ENCODE peak calls at places on chromosomes 11 and 22, in ten cellular contexts. One of them, this sample, is unnamed.

GRCh38 chr11:62353841-62354240 is 16.6 kb downstream of the ASRGL1 start:
- DNase-seq in activated B cell treated with CpG ODN at 0.5 μM for 24 hours: no peak
- DNase-seq in IMR-90: no peak
- DNase-seq in BE2C: no peak
- DNase-seq in MM.1S: no peak
- DNase-seq in transverse colon: no peak
- DNase-seq in thoracic aorta: no peak
- DNase-seq in heart left ventricle: no peak
- DNase-seq in tibial artery: no peak
- DNase-seq in HFFc6: no peak
- DNase-seq in this sample: no peak

GRCh38 chr11:105298630-105299029 is 159.1 kb upstream of the CARD18 start:
- DNase-seq in BE2C: no peak
- DNase-seq in tibial artery: no peak
- DNase-seq in heart left ventricle: no peak
- DNase-seq in transverse colon: no peak
- DNase-seq in activated B cell treated with CpG ODN at 0.5 μM for 24 hours: no peak
- DNase-seq in thoracic aorta: no peak
- DNase-seq in IMR-90: peak
- DNase-seq in HFFc6: peak
- DNase-seq in MM.1S: no peak
- DNase-seq in this sample: no peak

GRCh38 chr11:119778391-119779194 is 49.6 kb upstream of the NECTIN1 start:
- DNase-seq in transverse colon: no peak
- DNase-seq in thoracic aorta: no peak
- DNase-seq in HFFc6: no peak
- DNase-seq in heart left ventricle: no peak
- DNase-seq in tibial artery: no peak
- DNase-seq in BE2C: no peak
- DNase-seq in activated B cell treated with CpG ODN at 0.5 μM for 24 hours: no peak
- DNase-seq in MM.1S: no peak
- DNase-seq in IMR-90: no peak
- DNase-seq in this sample: no peak

GRCh38 chr22:46596819-46597218 is 23.4 kb upstream of the GRAMD4 start:
- DNase-seq in HFFc6: no peak
- DNase-seq in MM.1S: no peak
- DNase-seq in activated B cell treated with CpG ODN at 0.5 μM for 24 hours: no peak
- DNase-seq in tibial artery: no peak
- DNase-seq in BE2C: no peak
- DNase-seq in transverse colon: peak
- DNase-seq in IMR-90: no peak
- DNase-seq in heart left ventricle: no peak
- DNase-seq in thoracic aorta: no peak
- DNase-seq in this sample: no peak

GRCh38 chr11:1829039-1829820 is 5.6 kb upstream of the SYT8 start:
- DNase-seq in heart left ventricle: no peak
- DNase-seq in BE2C: no peak
- DNase-seq in thoracic aorta: no peak
- DNase-seq in tibial artery: no peak
- DNase-seq in HFFc6: peak
- DNase-seq in MM.1S: no peak
- DNase-seq in IMR-90: peak
- DNase-seq in transverse colon: no peak
- DNase-seq in activated B cell treated with CpG ODN at 0.5 μM for 24 hours: no peak
- DNase-seq in this sample: no peak

GRCh38 chr22:35912668-35913067 is 116.0 kb downstream of the RBFOX2 start:
- DNase-seq in IMR-90: no peak
- DNase-seq in BE2C: no peak
- DNase-seq in heart left ventricle: no peak
- DNase-seq in transverse colon: no peak
- DNase-seq in MM.1S: peak
- DNase-seq in thoracic aorta: no peak
- DNase-seq in tibial artery: no peak
- DNase-seq in HFFc6: no peak
- DNase-seq in activated B cell treated with CpG ODN at 0.5 μM for 24 hours: no peak
- DNase-seq in this sample: no peak

GRCh38 chr11:57438345-57439280 is 11.7 kb upstream of the SLC43A3 start:
- DNase-seq in activated B cell treated with CpG ODN at 0.5 μM for 24 hours: no peak
- DNase-seq in heart left ventricle: peak
- DNase-seq in IMR-90: no peak
- DNase-seq in thoracic aorta: no peak
- DNase-seq in BE2C: no peak
- DNase-seq in transverse colon: no peak
- DNase-seq in tibial artery: no peak
- DNase-seq in MM.1S: no peak
- DNase-seq in HFFc6: no peak
- DNase-seq in this sample: no peak

GRCh38 chr11:76408171-76408965 is 27.2 kb downstream of the GVQW3 start:
- DNase-seq in HFFc6: no peak
- DNase-seq in BE2C: peak
- DNase-seq in IMR-90: no peak
- DNase-seq in thoracic aorta: no peak
- DNase-seq in transverse colon: no peak
- DNase-seq in MM.1S: no peak
- DNase-seq in heart left ventricle: no peak
- DNase-seq in tibial artery: no peak
- DNase-seq in activated B cell treated with CpG ODN at 0.5 μM for 24 hours: no peak
- DNase-seq in this sample: no peak

GRCh38 chr11:35288311-35288710 is 131.0 kb downstream of the SLC1A2 start:
- DNase-seq in heart left ventricle: no peak
- DNase-seq in MM.1S: no peak
- DNase-seq in transverse colon: no peak
- DNase-seq in HFFc6: no peak
- DNase-seq in IMR-90: no peak
- DNase-seq in activated B cell treated with CpG ODN at 0.5 μM for 24 hours: no peak
- DNase-seq in BE2C: no peak
- DNase-seq in thoracic aorta: no peak
- DNase-seq in tibial artery: no peak
- DNase-seq in this sample: no peak

GRCh38 chr11:2240834-2241233 is 29.6 kb downstream of the ASCL2 start:
- DNase-seq in BE2C: no peak
- DNase-seq in transverse colon: no peak
- DNase-seq in HFFc6: no peak
- DNase-seq in IMR-90: no peak
- DNase-seq in thoracic aorta: no peak
- DNase-seq in tibial artery: no peak
- DNase-seq in heart left ventricle: no peak
- DNase-seq in activated B cell treated with CpG ODN at 0.5 μM for 24 hours: no peak
- DNase-seq in MM.1S: no peak
- DNase-seq in this sample: no peak

GRCh38 chr22:33606495-33606894 is 313.8 kb downstream of the LARGE1 start:
- DNase-seq in transverse colon: no peak
- DNase-seq in HFFc6: no peak
- DNase-seq in thoracic aorta: no peak
- DNase-seq in BE2C: no peak
- DNase-seq in activated B cell treated with CpG ODN at 0.5 μM for 24 hours: no peak
- DNase-seq in heart left ventricle: no peak
- DNase-seq in IMR-90: no peak
- DNase-seq in tibial artery: no peak
- DNase-seq in MM.1S: no peak
- DNase-seq in this sample: no peak

GRCh38 chr11:111718436-111719325 is 47.5 kb downstream of the PPP2R1B start:
- DNase-seq in MM.1S: no peak
- DNase-seq in activated B cell treated with CpG ODN at 0.5 μM for 24 hours: no peak
- DNase-seq in heart left ventricle: no peak
- DNase-seq in IMR-90: peak
- DNase-seq in transverse colon: peak
- DNase-seq in tibial artery: no peak
- DNase-seq in HFFc6: peak
- DNase-seq in thoracic aorta: no peak
- DNase-seq in BE2C: no peak
- DNase-seq in this sample: no peak

GRCh38 chr22:39942433-39943213 is 17.6 kb upstream of the TMA7B start:
- DNase-seq in activated B cell treated with CpG ODN at 0.5 μM for 24 hours: no peak
- DNase-seq in transverse colon: no peak
- DNase-seq in IMR-90: no peak
- DNase-seq in tibial artery: no peak
- DNase-seq in BE2C: no peak
- DNase-seq in heart left ventricle: no peak
- DNase-seq in thoracic aorta: no peak
- DNase-seq in HFFc6: no peak
- DNase-seq in MM.1S: no peak
- DNase-seq in this sample: peak

GRCh38 chr11:79092791-79093313 is 348.0 kb downstream of the TENM4 start:
- DNase-seq in IMR-90: peak
- DNase-seq in tibial artery: no peak
- DNase-seq in activated B cell treated with CpG ODN at 0.5 μM for 24 hours: no peak
- DNase-seq in BE2C: peak
- DNase-seq in HFFc6: peak
- DNase-seq in thoracic aorta: no peak
- DNase-seq in MM.1S: no peak
- DNase-seq in transverse colon: no peak
- DNase-seq in heart left ventricle: no peak
- DNase-seq in this sample: peak

GRCh38 chr11:114832532-114833125 is 154.3 kb downstream of the NXPE2 start:
- DNase-seq in heart left ventricle: no peak
- DNase-seq in activated B cell treated with CpG ODN at 0.5 μM for 24 hours: no peak
- DNase-seq in IMR-90: no peak
- DNase-seq in MM.1S: no peak
- DNase-seq in thoracic aorta: no peak
- DNase-seq in HFFc6: no peak
- DNase-seq in tibial artery: no peak
- DNase-seq in BE2C: no peak
- DNase-seq in transverse colon: no peak
- DNase-seq in this sample: no peak

GRCh38 chr11:70931430-70931829 is 320.9 kb downstream of the SHANK2 start:
- DNase-seq in transverse colon: no peak
- DNase-seq in activated B cell treated with CpG ODN at 0.5 μM for 24 hours: no peak
- DNase-seq in thoracic aorta: no peak
- DNase-seq in MM.1S: no peak
- DNase-seq in HFFc6: no peak
- DNase-seq in heart left ventricle: no peak
- DNase-seq in IMR-90: no peak
- DNase-seq in tibial artery: no peak
- DNase-seq in BE2C: no peak
- DNase-seq in this sample: no peak

GRCh38 chr11:70933986-70934583 is 318.3 kb downstream of the SHANK2 start:
- DNase-seq in heart left ventricle: no peak
- DNase-seq in thoracic aorta: no peak
- DNase-seq in IMR-90: no peak
- DNase-seq in tibial artery: no peak
- DNase-seq in BE2C: no peak
- DNase-seq in MM.1S: no peak
- DNase-seq in activated B cell treated with CpG ODN at 0.5 μM for 24 hours: no peak
- DNase-seq in HFFc6: no peak
- DNase-seq in transverse colon: no peak
- DNase-seq in this sample: no peak

GRCh38 chr11:70930215-70930614 is 322.2 kb downstream of the SHANK2 start:
- DNase-seq in heart left ventricle: no peak
- DNase-seq in thoracic aorta: no peak
- DNase-seq in activated B cell treated with CpG ODN at 0.5 μM for 24 hours: no peak
- DNase-seq in MM.1S: no peak
- DNase-seq in transverse colon: no peak
- DNase-seq in HFFc6: no peak
- DNase-seq in tibial artery: no peak
- DNase-seq in BE2C: no peak
- DNase-seq in IMR-90: no peak
- DNase-seq in this sample: no peak

DNA sequence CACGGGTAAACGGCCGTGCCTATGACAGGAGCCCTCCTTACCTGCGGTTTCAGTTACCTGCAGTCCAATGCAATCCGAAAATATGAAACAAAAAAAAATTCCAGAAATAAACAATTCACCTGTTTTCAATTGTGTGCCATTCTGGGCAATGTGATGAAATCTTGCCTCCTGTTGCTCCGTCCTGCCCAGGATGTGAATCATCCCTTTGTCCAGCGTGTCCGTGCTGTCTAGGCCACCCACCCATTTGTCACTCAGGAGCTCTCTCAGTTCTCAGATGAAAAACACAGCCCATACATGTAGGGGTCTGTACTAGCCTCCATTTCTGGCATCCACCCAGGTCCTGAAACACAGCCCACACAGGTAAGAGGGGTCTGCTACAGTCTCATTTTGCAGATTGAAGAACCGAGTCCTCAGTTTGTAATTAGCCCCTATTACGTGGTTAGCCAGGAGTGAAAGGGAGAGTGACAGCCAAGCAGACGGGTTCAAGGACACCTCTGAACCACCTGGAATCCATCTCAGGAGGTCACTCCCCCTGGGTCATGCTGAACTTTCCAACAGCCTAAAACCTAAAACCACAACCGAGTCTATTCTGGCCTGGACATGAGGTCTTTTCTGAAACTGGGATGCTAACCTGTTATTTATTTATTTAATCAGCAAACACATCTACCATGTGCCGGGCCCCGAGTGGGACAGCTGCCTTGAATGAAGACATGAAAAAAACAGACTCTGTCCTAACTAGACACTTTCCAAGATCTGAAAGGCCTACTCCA is 317.2 kb downstream of the SHANK2 start:
- DNase-seq in HFFc6: no peak
- DNase-seq in activated B cell treated with CpG ODN at 0.5 μM for 24 hours: no peak
- DNase-seq in BE2C: no peak
- DNase-seq in thoracic aorta: no peak
- DNase-seq in heart left ventricle: no peak
- DNase-seq in IMR-90: peak
- DNase-seq in transverse colon: no peak
- DNase-seq in MM.1S: no peak
- DNase-seq in tibial artery: no peak
- DNase-seq in this sample: no peak
- TF ChIP-seq CTCF in HFFc6: no peak
- TF ChIP-seq CTCF in activated B cell treated with CpG ODN at 0.5 μM for 24 hours: no peak
- TF ChIP-seq CTCF in BE2C: no peak
- TF ChIP-seq CTCF in thoracic aorta: no peak
- TF ChIP-seq CTCF in heart left ventricle: no peak
- TF ChIP-seq CTCF in IMR-90: no peak
- TF ChIP-seq CTCF in transverse colon: no peak
- TF ChIP-seq CTCF in MM.1S: no peak
- TF ChIP-seq CTCF in tibial artery: no peak
- TF ChIP-seq CTCF in this sample: no peak

GRCh38 chr22:48943567-48944432 is 883.9 kb downstream of the BRD1 start:
- DNase-seq in tibial artery: peak
- DNase-seq in thoracic aorta: no peak
- DNase-seq in IMR-90: no peak
- DNase-seq in heart left ventricle: no peak
- DNase-seq in BE2C: no peak
- DNase-seq in MM.1S: no peak
- DNase-seq in activated B cell treated with CpG ODN at 0.5 μM for 24 hours: no peak
- DNase-seq in transverse colon: peak
- DNase-seq in HFFc6: no peak
- DNase-seq in this sample: peak
- TF ChIP-seq CTCF in tibial artery: peak
- TF ChIP-seq CTCF in thoracic aorta: peak
- TF ChIP-seq CTCF in IMR-90: no peak
- TF ChIP-seq CTCF in heart left ventricle: peak
- TF ChIP-seq CTCF in BE2C: no peak
- TF ChIP-seq CTCF in MM.1S: peak
- TF ChIP-seq CTCF in activated B cell treated with CpG ODN at 0.5 μM for 24 hours: no peak
- TF ChIP-seq CTCF in transverse colon: peak
- TF ChIP-seq CTCF in HFFc6: peak
- TF ChIP-seq CTCF in this sample: peak

GRCh38 chr22:18042685-18043084 is 18.3 kb upstream of the MICAL3 start:
- DNase-seq in heart left ventricle: no peak
- DNase-seq in thoracic aorta: no peak
- DNase-seq in activated B cell treated with CpG ODN at 0.5 μM for 24 hours: no peak
- DNase-seq in BE2C: no peak
- DNase-seq in IMR-90: no peak
- DNase-seq in tibial artery: no peak
- DNase-seq in transverse colon: no peak
- DNase-seq in HFFc6: peak
- DNase-seq in MM.1S: no peak
- DNase-seq in this sample: no peak
- TF ChIP-seq CTCF in heart left ventricle: no peak
- TF ChIP-seq CTCF in thoracic aorta: no peak
- TF ChIP-seq CTCF in activated B cell treated with CpG ODN at 0.5 μM for 24 hours: no peak
- TF ChIP-seq CTCF in BE2C: no peak
- TF ChIP-seq CTCF in IMR-90: no peak
- TF ChIP-seq CTCF in tibial artery: no peak
- TF ChIP-seq CTCF in transverse colon: no peak
- TF ChIP-seq CTCF in HFFc6: no peak
- TF ChIP-seq CTCF in MM.1S: no peak
- TF ChIP-seq CTCF in this sample: no peak

GRCh38 chr11:101439488-101439887 is 144.3 kb downstream of the TRPC6 start:
- DNase-seq in BE2C: no peak
- DNase-seq in heart left ventricle: no peak
- DNase-seq in tibial artery: no peak
- DNase-seq in IMR-90: no peak
- DNase-seq in MM.1S: no peak
- DNase-seq in transverse colon: no peak
- DNase-seq in thoracic aorta: no peak
- DNase-seq in HFFc6: no peak
- DNase-seq in activated B cell treated with CpG ODN at 0.5 μM for 24 hours: no peak
- DNase-seq in this sample: no peak
- TF ChIP-seq CTCF in BE2C: no peak
- TF ChIP-seq CTCF in heart left ventricle: no peak
- TF ChIP-seq CTCF in tibial artery: no peak
- TF ChIP-seq CTCF in IMR-90: peak
- TF ChIP-seq CTCF in MM.1S: peak
- TF ChIP-seq CTCF in transverse colon: no peak
- TF ChIP-seq CTCF in thoracic aorta: no peak
- TF ChIP-seq CTCF in HFFc6: no peak
- TF ChIP-seq CTCF in activated B cell treated with CpG ODN at 0.5 μM for 24 hours: no peak
- TF ChIP-seq CTCF in this sample: no peak

This sample was measured in activated CD8-positive, alpha-beta T cell treated with anti-CD3 and anti-CD28 coated beads for 36 hours.